ENCODE peak calls at places on chromosomes 2 and 18, in six cellular contexts. J, V, Z, D, U and G are unnamed samples.

GRCh38 chr2:45342-46130 is 769 bp downstream of the FAM110C start:
- DNase-seq in J (peak), V (peak), Z (peak), D (peak), U (no peak), G (peak)

GRCh38 chr18:80194874-80195570 is 52.3 kb downstream of the PARD6G start:
- DNase-seq in J (no peak), V (no peak), Z (no peak), D (no peak), U (no peak), G (no peak)

GRCh38 chr2:181752301-181752700 is 72.0 kb upstream of the NEUROD1 start:
- DNase-seq in J (no peak), V (no peak), Z (no peak), D (no peak), U (no peak), G (no peak)

GRCh38 chr18:67300498-67300897 is 216.0 kb downstream of the DSEL start:
- DNase-seq in J (no peak), V (no peak), Z (no peak), D (no peak), U (no peak), G (no peak)

GRCh38 chr2:20178404-20179178 is 46.3 kb downstream of the SDC1 start:
- DNase-seq in J (no peak), V (no peak), Z (no peak), D (peak), U (no peak), G (peak)

GRCh38 chr2:240921319-240922233 is 15.4 kb downstream of the CROCC2 start:
- DNase-seq in J (peak), V (peak), Z (peak), D (peak), U (no peak), G (no peak)

GRCh38 chr2:11056614-11057013 is 98.7 kb upstream of the SLC66A3 start:
- DNase-seq in J (no peak), V (no peak), Z (no peak), D (no peak), U (no peak), G (peak)

GRCh38 chr2:30371772-30372373 is 75.2 kb upstream of the LCLAT1 start:
- DNase-seq in J (no peak), V (no peak), Z (no peak), D (no peak), U (no peak), G (no peak)

GRCh38 chr2:229920011-229920781 is 1.6 kb downstream of the TRIP12 start:
- DNase-seq in J (peak), V (peak), Z (no peak), D (no peak), U (no peak), G (peak)

GRCh38 chr2:23584054-23584745 is 199.2 kb downstream of the KLHL29 start:
- DNase-seq in J (no peak), V (no peak), Z (no peak), D (peak), U (no peak), G (no peak)

GRCh38 chr2:30379481-30379880 is 67.6 kb upstream of the LCLAT1 start:
- DNase-seq in J (no peak), V (no peak), Z (no peak), D (no peak), U (no peak), G (no peak)

GRCh38 chr2:38074047-38074774 is 1.7 kb downstream of the CYP1B1 start:
- DNase-seq in J (no peak), V (no peak), Z (no peak), D (no peak), U (no peak), G (no peak)

GRCh38 chr2:212284166-212284565 is 254.4 kb downstream of the ERBB4 start:
- DNase-seq in J (no peak), V (no peak), Z (no peak), D (no peak), U (no peak), G (no peak)

GRCh38 chr2:197165020-197165419 is 145.6 kb downstream of the ANKRD44 start:
- DNase-seq in J (no peak), V (no peak), Z (no peak), D (no peak), U (no peak), G (peak)

GRCh38 chr2:132489150-132489549 is 72.5 kb downstream of the GPR39 start:
- DNase-seq in J (peak), V (no peak), Z (no peak), D (no peak), U (no peak), G (peak)

GRCh38 chr2:189412330-189412953 is 28.8 kb upstream of the WDR75 start:
- DNase-seq in J (peak), V (peak), Z (peak), D (no peak), U (no peak), G (peak)

GRCh38 chr2:54999182-54999581 is 51.1 kb downstream of the RTN4 start:
- DNase-seq in J (peak), V (no peak), Z (no peak), D (no peak), U (no peak), G (peak)

GRCh38 chr2:20561703-20562454 is 89.0 kb downstream of the HS1BP3 start:
- DNase-seq in J (no peak), V (no peak), Z (no peak), D (no peak), U (no peak), G (no peak)

GRCh38 chr18:9993846-9994660 is 80.2 kb downstream of the VAPA start:
- DNase-seq in J (no peak), V (no peak), Z (no peak), D (no peak), U (no peak), G (no peak)

GRCh38 chr18:9994701-9995100 is 80.9 kb downstream of the VAPA start:
- DNase-seq in J (no peak), V (no peak), Z (no peak), D (no peak), U (no peak), G (no peak)

GRCh38 chr18:9996104-9996503 is 82.3 kb downstream of the VAPA start:
- DNase-seq in J (no peak), V (no peak), Z (no peak), D (no peak), U (no peak), G (no peak)

GRCh38 chr18:9997711-9998110 is 83.9 kb downstream of the VAPA start:
- DNase-seq in J (no peak), V (no peak), Z (no peak), D (no peak), U (no peak), G (no peak)

DNA sequence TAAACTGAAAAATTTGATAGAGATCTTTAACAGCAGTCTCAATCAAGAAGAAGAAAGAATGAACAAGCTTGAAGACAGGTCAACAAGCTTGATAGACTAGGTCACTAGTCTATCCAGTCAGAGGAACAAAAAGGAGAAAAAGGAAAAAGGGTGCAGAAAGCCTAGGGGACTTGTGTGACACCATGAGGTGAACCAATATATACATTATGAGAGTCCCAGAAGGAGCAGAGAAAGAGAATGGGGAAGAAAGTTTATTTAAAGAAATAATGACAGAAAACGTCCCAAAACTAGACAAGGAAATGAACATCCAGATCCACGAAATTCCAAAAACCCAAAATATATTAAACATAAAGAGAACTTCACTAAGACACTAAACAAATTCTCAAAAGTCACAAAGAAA is 84.5 kb downstream of the VAPA start:
- DNase-seq in J (no peak), V (no peak), Z (no peak), D (no peak), U (no peak), G (no peak)
- H3K4me3 ChIP-seq in J (no peak), V (no peak), Z (no peak), D (no peak), U (no peak), G (no peak)

GRCh38 chr18:2935438-2936192 is 77.3 kb downstream of the LPIN2 start:
- DNase-seq in J (no peak), V (no peak), Z (no peak), D (no peak), U (no peak), G (no peak)
- TF ChIP-seq POLR2A in J (no peak), V (no peak), Z (no peak), D (no peak), U (no peak), G (no peak)

DNA sequence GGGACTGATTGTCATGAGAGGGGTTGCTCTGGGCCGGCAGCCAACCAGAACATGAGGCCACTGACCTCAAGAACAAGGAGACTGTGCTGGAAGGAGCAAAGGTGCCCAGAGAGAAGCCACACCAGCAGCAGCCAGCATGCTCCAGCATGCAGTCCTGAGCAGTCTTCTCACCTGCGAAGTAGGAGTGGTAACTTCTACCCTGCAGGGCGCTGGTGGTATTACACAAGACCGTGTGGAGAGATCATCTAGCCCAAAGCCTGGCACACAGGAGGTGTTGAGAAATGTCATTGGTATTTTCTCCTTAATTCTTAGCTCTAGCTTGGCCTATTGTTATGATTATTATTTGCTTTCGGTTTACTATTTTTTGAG is 132.7 kb downstream of the TSN start:
- DNase-seq in J (no peak), V (peak), Z (no peak), D (no peak), U (no peak), G (no peak)
- TF ChIP-seq CTCF in J (no peak), V (no peak), Z (no peak), D (no peak), U (peak), G (no peak)

DNA sequence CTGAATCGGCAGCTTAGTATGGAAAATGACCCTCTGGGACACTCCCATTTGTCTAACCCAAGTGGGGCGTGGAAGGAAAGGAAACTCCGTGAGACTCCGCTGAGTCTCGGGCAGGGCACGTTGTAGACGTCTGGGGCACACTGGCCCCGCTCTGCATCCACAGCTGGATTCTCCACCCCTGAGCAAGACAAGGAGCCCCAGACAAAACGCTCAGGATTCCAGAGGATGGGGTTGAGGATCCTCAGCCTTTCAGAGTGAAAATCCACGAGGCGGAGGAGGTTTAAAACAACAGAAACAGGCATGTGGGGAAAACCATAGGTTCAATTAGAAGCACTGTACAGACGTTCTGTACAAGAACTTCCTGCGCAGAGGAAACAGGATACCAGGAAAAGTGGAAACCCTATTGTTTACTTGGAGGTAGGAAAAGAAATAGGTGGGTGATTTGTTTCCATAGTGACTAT is 124.9 kb upstream of the ZNF236 start:
- DNase-seq in J (peak), V (no peak), Z (no peak), D (no peak), U (no peak), G (no peak)
- H3K4me3 ChIP-seq in J (peak), V (no peak), Z (peak), D (no peak), U (peak), G (no peak)

DNA sequence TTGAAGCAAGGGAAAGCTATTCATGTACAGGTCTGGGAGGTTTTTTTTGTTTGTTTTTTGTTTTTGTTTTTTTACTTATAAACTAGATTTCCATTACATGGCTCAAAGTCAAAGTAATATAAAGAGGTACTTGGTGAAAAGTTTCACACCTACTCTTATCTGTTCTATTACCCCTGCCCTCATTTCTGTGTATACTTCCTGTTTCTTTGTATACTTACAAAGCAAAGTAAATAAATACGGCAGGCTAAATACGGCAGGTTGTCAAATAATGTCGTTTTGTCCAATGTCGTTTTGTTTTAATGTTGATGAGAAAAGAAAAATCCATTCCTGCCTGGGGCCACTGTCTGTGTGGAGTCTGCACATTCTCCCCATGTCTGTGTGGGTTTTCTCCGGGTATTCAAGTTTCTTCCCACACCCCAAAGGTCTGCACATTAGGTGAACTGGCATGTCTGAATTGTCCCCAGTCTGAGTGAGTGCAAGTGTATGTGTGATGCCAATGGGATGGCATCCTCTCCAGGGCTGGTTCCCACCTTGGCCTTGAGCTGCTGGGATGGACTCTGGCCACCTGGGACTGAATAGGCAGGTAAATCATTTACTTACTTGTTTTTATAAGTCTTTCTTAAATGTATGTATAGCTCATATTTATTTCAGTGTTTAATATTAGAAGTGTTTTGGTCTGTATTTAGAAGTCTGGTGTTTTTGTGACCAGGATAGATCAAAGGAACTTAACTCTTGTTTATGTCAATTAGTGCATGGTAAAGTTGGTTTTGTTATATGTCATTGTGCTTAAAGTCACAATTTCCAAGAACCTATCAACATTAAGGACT is 13.4 kb downstream of the STAMBP start:
- DNase-seq in J (no peak), V (peak), Z (no peak), D (peak), U (no peak), G (no peak)
- TF ChIP-seq POLR2A in J (no peak), V (no peak), Z (no peak), D (no peak), U (no peak), G (no peak)

GRCh38 chr2:202157211-202157985 is 81.0 kb downstream of the SUMO1 start:
- DNase-seq in J (no peak), V (no peak), Z (no peak), D (no peak), U (no peak), G (no peak)

GRCh38 chr2:202161106-202161836 is 77.1 kb downstream of the SUMO1 start:
- DNase-seq in J (no peak), V (no peak), Z (no peak), D (no peak), U (no peak), G (no peak)

GRCh38 chr2:202164409-202164808 is 74.0 kb downstream of the SUMO1 start:
- DNase-seq in J (no peak), V (no peak), Z (no peak), D (no peak), U (no peak), G (no peak)

GRCh38 chr2:202154613-202155281 is 81.7 kb downstream of the KIAA2012 start:
- DNase-seq in J (no peak), V (no peak), Z (no peak), D (no peak), U (no peak), G (no peak)

GRCh38 chr2:202158796-202159195 is 79.6 kb downstream of the SUMO1 start:
- DNase-seq in J (peak), V (no peak), Z (no peak), D (no peak), U (no peak), G (no peak)
- TF ChIP-seq CTCF in J (no peak), V (no peak), Z (no peak), D (no peak), U (no peak), G (no peak)

GRCh38 chr18:11147962-11148654 is 1.3 kb downstream of the PIEZO2 start:
- DNase-seq in J (no peak), V (no peak), Z (no peak), D (no peak), U (no peak), G (no peak)
- H3K4me3 ChIP-seq in J (peak), V (no peak), Z (peak), D (no peak), U (peak), G (peak)

DNA sequence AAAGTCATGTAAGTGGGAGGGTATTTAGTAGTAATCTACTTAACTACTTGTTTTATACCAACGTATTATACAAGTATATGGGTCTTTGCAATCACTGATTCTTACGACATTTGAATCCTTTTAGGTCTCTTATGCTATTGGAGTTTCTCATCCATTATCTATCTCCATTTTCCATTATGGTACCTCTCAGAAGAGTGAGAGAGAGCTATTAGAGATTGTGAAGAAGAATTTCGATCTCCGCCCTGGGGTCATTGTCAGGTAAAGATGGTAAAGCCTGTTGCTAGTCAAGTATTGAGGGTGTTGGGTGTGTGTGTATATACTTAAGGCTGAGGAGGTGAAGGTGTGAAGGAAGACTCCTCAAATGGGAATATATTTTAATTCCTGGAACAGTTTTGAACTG is 3.8 kb downstream of the MAT2A start:
- DNase-seq in J (no peak), V (no peak), Z (no peak), D (no peak), U (no peak), G (no peak)
- TF ChIP-seq POLR2A in J (no peak), V (no peak), Z (no peak), D (no peak), U (no peak), G (no peak)

GRCh38 chr2:223311889-223312288 is 259.9 kb downstream of the KCNE4 start:
- DNase-seq in J (no peak), V (no peak), Z (no peak), D (no peak), U (no peak), G (no peak)

GRCh38 chr2:223306371-223306770 is 254.4 kb downstream of the KCNE4 start:
- DNase-seq in J (no peak), V (no peak), Z (no peak), D (no peak), U (no peak), G (no peak)
- TF ChIP-seq CTCF in J (no peak), V (peak), Z (no peak), D (no peak), U (no peak), G (no peak)